ENCODE peak calls at places on chromosomes 5 and 9, in eight cellular contexts. One of them, this sample, is unnamed.
A peak's percentile ranks its signal among the peaks of the same experiment; 100 is the strongest.

GRCh38 chr9:77600810-77601209 is 47.3 kb downstream of the GNA14 start:
- DNase-seq in GOT3: no peak
- DNase-seq in stimulated activated CD4-positive, alpha-beta T cell treated with anti-CD3 and anti-CD28 coated beads, Interleukin-4, amount 100 ng/mL, for 1 hour: no peak
- DNase-seq in GM23248: no peak
- DNase-seq in bronchial epithelial cell: no peak
- DNase-seq in aorta: no peak
- DNase-seq in CD8-positive, alpha-beta memory T cell: no peak
- DNase-seq in NCI-H1105 treated with DMSO at 0.1 percent for 48 hours: no peak
- DNase-seq in this sample: no peak

GRCh38 chr9:88651682-88652633 is 117.0 kb downstream of the NXNL2 start:
- DNase-seq in CD8-positive, alpha-beta memory T cell: no peak
- DNase-seq in NCI-H1105 treated with DMSO at 0.1 percent for 48 hours: no peak
- DNase-seq in GOT3: peak; percentile 32
- DNase-seq in GM23248: peak; percentile 99
- DNase-seq in aorta: peak; percentile 87
- DNase-seq in stimulated activated CD4-positive, alpha-beta T cell treated with anti-CD3 and anti-CD28 coated beads, Interleukin-4, amount 100 ng/mL, for 1 hour: no peak
- DNase-seq in bronchial epithelial cell: peak; percentile 84
- DNase-seq in this sample: no peak

GRCh38 chr5:164876793-164877192 is 1371.4 kb downstream of the MAT2B start:
- DNase-seq in bronchial epithelial cell: no peak
- DNase-seq in NCI-H1105 treated with DMSO at 0.1 percent for 48 hours: no peak
- DNase-seq in GM23248: no peak
- DNase-seq in GOT3: no peak
- DNase-seq in stimulated activated CD4-positive, alpha-beta T cell treated with anti-CD3 and anti-CD28 coated beads, Interleukin-4, amount 100 ng/mL, for 1 hour: no peak
- DNase-seq in aorta: no peak
- DNase-seq in CD8-positive, alpha-beta memory T cell: no peak
- DNase-seq in this sample: no peak

GRCh38 chr5:79255786-79256557 is 20.0 kb downstream of the JMY start:
- DNase-seq in bronchial epithelial cell: peak; percentile 54
- DNase-seq in NCI-H1105 treated with DMSO at 0.1 percent for 48 hours: no peak
- DNase-seq in stimulated activated CD4-positive, alpha-beta T cell treated with anti-CD3 and anti-CD28 coated beads, Interleukin-4, amount 100 ng/mL, for 1 hour: no peak
- DNase-seq in CD8-positive, alpha-beta memory T cell: no peak
- DNase-seq in GOT3: no peak
- DNase-seq in aorta: no peak
- DNase-seq in GM23248: peak; percentile 43
- DNase-seq in this sample: no peak

GRCh38 chr5:42919600-42919999 is 107.9 kb upstream of the SELENOP start:
- DNase-seq in GOT3: no peak
- DNase-seq in stimulated activated CD4-positive, alpha-beta T cell treated with anti-CD3 and anti-CD28 coated beads, Interleukin-4, amount 100 ng/mL, for 1 hour: no peak
- DNase-seq in aorta: no peak
- DNase-seq in CD8-positive, alpha-beta memory T cell: no peak
- DNase-seq in bronchial epithelial cell: no peak
- DNase-seq in NCI-H1105 treated with DMSO at 0.1 percent for 48 hours: no peak
- DNase-seq in GM23248: no peak
- DNase-seq in this sample: no peak

GRCh38 chr9:93621922-93622321 is 45.5 kb downstream of the PHF2 start:
- DNase-seq in bronchial epithelial cell: no peak
- DNase-seq in stimulated activated CD4-positive, alpha-beta T cell treated with anti-CD3 and anti-CD28 coated beads, Interleukin-4, amount 100 ng/mL, for 1 hour: no peak
- DNase-seq in NCI-H1105 treated with DMSO at 0.1 percent for 48 hours: no peak
- DNase-seq in GOT3: no peak
- DNase-seq in GM23248: no peak
- DNase-seq in CD8-positive, alpha-beta memory T cell: no peak
- DNase-seq in aorta: no peak
- DNase-seq in this sample: no peak

GRCh38 chr9:35553670-35554543 is 51.2 kb upstream of the TESK1 start:
- DNase-seq in bronchial epithelial cell: peak; percentile 62
- DNase-seq in NCI-H1105 treated with DMSO at 0.1 percent for 48 hours: no peak
- DNase-seq in CD8-positive, alpha-beta memory T cell: no peak
- DNase-seq in GOT3: no peak
- DNase-seq in aorta: peak; percentile 81
- DNase-seq in stimulated activated CD4-positive, alpha-beta T cell treated with anti-CD3 and anti-CD28 coated beads, Interleukin-4, amount 100 ng/mL, for 1 hour: peak; percentile 15
- DNase-seq in GM23248: peak; percentile 89
- DNase-seq in this sample: no peak

GRCh38 chr5:33470544-33470943 is 29.8 kb downstream of the TARS1 start:
- DNase-seq in bronchial epithelial cell: peak; percentile 48
- DNase-seq in GM23248: peak; percentile 61
- DNase-seq in CD8-positive, alpha-beta memory T cell: no peak
- DNase-seq in NCI-H1105 treated with DMSO at 0.1 percent for 48 hours: peak; percentile 37
- DNase-seq in GOT3: no peak
- DNase-seq in stimulated activated CD4-positive, alpha-beta T cell treated with anti-CD3 and anti-CD28 coated beads, Interleukin-4, amount 100 ng/mL, for 1 hour: no peak
- DNase-seq in aorta: no peak
- DNase-seq in this sample: no peak

GRCh38 chr5:32852535-32852934 is 141.4 kb downstream of the NPR3 start:
- DNase-seq in GM23248: peak; percentile 29
- DNase-seq in GOT3: peak; percentile 32
- DNase-seq in bronchial epithelial cell: peak; percentile 52
- DNase-seq in CD8-positive, alpha-beta memory T cell: no peak
- DNase-seq in aorta: peak; percentile 61
- DNase-seq in NCI-H1105 treated with DMSO at 0.1 percent for 48 hours: no peak
- DNase-seq in stimulated activated CD4-positive, alpha-beta T cell treated with anti-CD3 and anti-CD28 coated beads, Interleukin-4, amount 100 ng/mL, for 1 hour: no peak
- DNase-seq in this sample: no peak

GRCh38 chr9:77092536-77092935 is 73.1 kb downstream of the FOXB2 start:
- DNase-seq in stimulated activated CD4-positive, alpha-beta T cell treated with anti-CD3 and anti-CD28 coated beads, Interleukin-4, amount 100 ng/mL, for 1 hour: no peak
- DNase-seq in NCI-H1105 treated with DMSO at 0.1 percent for 48 hours: no peak
- DNase-seq in GOT3: no peak
- DNase-seq in aorta: no peak
- DNase-seq in bronchial epithelial cell: peak; percentile 6
- DNase-seq in GM23248: peak; percentile 28
- DNase-seq in CD8-positive, alpha-beta memory T cell: no peak
- DNase-seq in this sample: no peak

GRCh38 chr5:102583663-102584062 is 84.9 kb upstream of the SLCO6A1 start:
- DNase-seq in bronchial epithelial cell: peak; percentile 33
- DNase-seq in aorta: no peak
- DNase-seq in GOT3: no peak
- DNase-seq in CD8-positive, alpha-beta memory T cell: no peak
- DNase-seq in NCI-H1105 treated with DMSO at 0.1 percent for 48 hours: peak; percentile 78
- DNase-seq in GM23248: peak; percentile 42
- DNase-seq in stimulated activated CD4-positive, alpha-beta T cell treated with anti-CD3 and anti-CD28 coated beads, Interleukin-4, amount 100 ng/mL, for 1 hour: no peak
- DNase-seq in this sample: no peak

GRCh38 chr9:69515810-69516209 is 156.4 kb downstream of the APBA1 start:
- DNase-seq in bronchial epithelial cell: no peak
- DNase-seq in aorta: no peak
- DNase-seq in CD8-positive, alpha-beta memory T cell: no peak
- DNase-seq in GOT3: no peak
- DNase-seq in GM23248: no peak
- DNase-seq in stimulated activated CD4-positive, alpha-beta T cell treated with anti-CD3 and anti-CD28 coated beads, Interleukin-4, amount 100 ng/mL, for 1 hour: no peak
- DNase-seq in NCI-H1105 treated with DMSO at 0.1 percent for 48 hours: no peak
- DNase-seq in this sample: no peak

GRCh38 chr5:172180936-172181335 is 7.1 kb downstream of the STK10 start:
- DNase-seq in NCI-H1105 treated with DMSO at 0.1 percent for 48 hours: no peak
- DNase-seq in stimulated activated CD4-positive, alpha-beta T cell treated with anti-CD3 and anti-CD28 coated beads, Interleukin-4, amount 100 ng/mL, for 1 hour: no peak
- DNase-seq in CD8-positive, alpha-beta memory T cell: peak; percentile 51
- DNase-seq in aorta: no peak
- DNase-seq in GM23248: no peak
- DNase-seq in GOT3: no peak
- DNase-seq in bronchial epithelial cell: no peak
- DNase-seq in this sample: no peak

GRCh38 chr9:112061152-112061740 is 113.9 kb downstream of the SUSD1 start:
- DNase-seq in aorta: peak; percentile 88
- DNase-seq in bronchial epithelial cell: peak; percentile 96
- DNase-seq in CD8-positive, alpha-beta memory T cell: peak; percentile 48
- DNase-seq in stimulated activated CD4-positive, alpha-beta T cell treated with anti-CD3 and anti-CD28 coated beads, Interleukin-4, amount 100 ng/mL, for 1 hour: no peak
- DNase-seq in GOT3: no peak
- DNase-seq in NCI-H1105 treated with DMSO at 0.1 percent for 48 hours: no peak
- DNase-seq in GM23248: peak; percentile 98
- DNase-seq in this sample: peak; percentile 67

GRCh38 chr5:82100303-82101077 is 128.7 kb downstream of the ATG10 start:
- DNase-seq in CD8-positive, alpha-beta memory T cell: no peak
- DNase-seq in stimulated activated CD4-positive, alpha-beta T cell treated with anti-CD3 and anti-CD28 coated beads, Interleukin-4, amount 100 ng/mL, for 1 hour: no peak
- DNase-seq in NCI-H1105 treated with DMSO at 0.1 percent for 48 hours: no peak
- DNase-seq in aorta: no peak
- DNase-seq in GM23248: peak; percentile 1
- DNase-seq in bronchial epithelial cell: peak; percentile 7
- DNase-seq in GOT3: no peak
- DNase-seq in this sample: no peak

GRCh38 chr9:124475158-124475867 is 25.1 kb downstream of the ADGRD2 start:
- DNase-seq in GOT3: no peak
- DNase-seq in NCI-H1105 treated with DMSO at 0.1 percent for 48 hours: no peak
- DNase-seq in aorta: no peak
- DNase-seq in bronchial epithelial cell: no peak
- DNase-seq in CD8-positive, alpha-beta memory T cell: no peak
- DNase-seq in stimulated activated CD4-positive, alpha-beta T cell treated with anti-CD3 and anti-CD28 coated beads, Interleukin-4, amount 100 ng/mL, for 1 hour: no peak
- DNase-seq in GM23248: no peak
- DNase-seq in this sample: no peak

GRCh38 chr5:135966790-135967189 is 12.0 kb upstream of the LECT2 start:
- DNase-seq in GM23248: no peak
- DNase-seq in aorta: no peak
- DNase-seq in CD8-positive, alpha-beta memory T cell: no peak
- DNase-seq in GOT3: no peak
- DNase-seq in NCI-H1105 treated with DMSO at 0.1 percent for 48 hours: no peak
- DNase-seq in stimulated activated CD4-positive, alpha-beta T cell treated with anti-CD3 and anti-CD28 coated beads, Interleukin-4, amount 100 ng/mL, for 1 hour: no peak
- DNase-seq in bronchial epithelial cell: no peak
- DNase-seq in this sample: no peak

GRCh38 chr5:178677429-178677828 is 50.6 kb upstream of the CLK4 start:
- DNase-seq in bronchial epithelial cell: peak; percentile 71
- DNase-seq in GM23248: no peak
- DNase-seq in GOT3: no peak
- DNase-seq in aorta: no peak
- DNase-seq in stimulated activated CD4-positive, alpha-beta T cell treated with anti-CD3 and anti-CD28 coated beads, Interleukin-4, amount 100 ng/mL, for 1 hour: no peak
- DNase-seq in NCI-H1105 treated with DMSO at 0.1 percent for 48 hours: no peak
- DNase-seq in CD8-positive, alpha-beta memory T cell: no peak
- DNase-seq in this sample: no peak

GRCh38 chr5:1180841-1181271 is 20.5 kb upstream of the SLC6A19 start:
- DNase-seq in aorta: peak; percentile 40
- DNase-seq in CD8-positive, alpha-beta memory T cell: peak; percentile 46
- DNase-seq in GOT3: no peak
- DNase-seq in GM23248: no peak
- DNase-seq in stimulated activated CD4-positive, alpha-beta T cell treated with anti-CD3 and anti-CD28 coated beads, Interleukin-4, amount 100 ng/mL, for 1 hour: no peak
- DNase-seq in NCI-H1105 treated with DMSO at 0.1 percent for 48 hours: no peak
- DNase-seq in bronchial epithelial cell: no peak
- DNase-seq in this sample: no peak

GRCh38 chr5:177553671-177554429 is 513 bp downstream of the FAM193B start:
- DNase-seq in GOT3: no peak
- DNase-seq in stimulated activated CD4-positive, alpha-beta T cell treated with anti-CD3 and anti-CD28 coated beads, Interleukin-4, amount 100 ng/mL, for 1 hour: peak; percentile 58
- DNase-seq in NCI-H1105 treated with DMSO at 0.1 percent for 48 hours: peak; percentile 11
- DNase-seq in CD8-positive, alpha-beta memory T cell: peak; percentile 61
- DNase-seq in bronchial epithelial cell: no peak
- DNase-seq in aorta: peak; percentile 63
- DNase-seq in GM23248: peak; percentile 59
- DNase-seq in this sample: peak; percentile 82